ENCODE peak calls at places on chromosomes 6 and 20, in nine cellular contexts. One of them, this sample, is unnamed.

GRCh38 chr6:128963561-128963960 is 80.6 kb downstream of the LAMA2 start:
- DNase-seq in left lung: no peak
- DNase-seq in NCI-H526: no peak
- DNase-seq in astrocyte of the cerebellum: no peak
- DNase-seq in KG1: no peak
- DNase-seq in NCI-H2029: no peak
- DNase-seq in hypothalamus: no peak
- DNase-seq in T-helper 1 cell: no peak
- DNase-seq in T follicular helper cell: no peak
- DNase-seq in this sample: no peak

GRCh38 chr6:93337014-93337413 is 82.3 kb downstream of the EPHA7 start:
- DNase-seq in left lung: no peak
- DNase-seq in NCI-H526: no peak
- DNase-seq in astrocyte of the cerebellum: no peak
- DNase-seq in KG1: no peak
- DNase-seq in NCI-H2029: no peak
- DNase-seq in hypothalamus: no peak
- DNase-seq in T-helper 1 cell: no peak
- DNase-seq in T follicular helper cell: no peak
- DNase-seq in this sample: no peak

GRCh38 chr6:93424303-93425064 is 5.1 kb upstream of the EPHA7 start:
- DNase-seq in left lung: no peak
- DNase-seq in NCI-H526: peak
- DNase-seq in astrocyte of the cerebellum: no peak
- DNase-seq in KG1: peak
- DNase-seq in NCI-H2029: no peak
- DNase-seq in hypothalamus: no peak
- DNase-seq in T-helper 1 cell: no peak
- DNase-seq in T follicular helper cell: no peak
- DNase-seq in this sample: no peak

GRCh38 chr6:163349001-163349680 is 65.4 kb upstream of the QKI start:
- DNase-seq in left lung: no peak
- DNase-seq in NCI-H526: no peak
- DNase-seq in astrocyte of the cerebellum: no peak
- DNase-seq in KG1: no peak
- DNase-seq in NCI-H2029: no peak
- DNase-seq in hypothalamus: peak
- DNase-seq in T-helper 1 cell: no peak
- DNase-seq in T follicular helper cell: no peak
- DNase-seq in this sample: no peak

GRCh38 chr20:59082981-59083380 is 40.4 kb upstream of the PRELID3B start:
- DNase-seq in left lung: no peak
- DNase-seq in NCI-H526: no peak
- DNase-seq in astrocyte of the cerebellum: no peak
- DNase-seq in KG1: no peak
- DNase-seq in NCI-H2029: no peak
- DNase-seq in hypothalamus: no peak
- DNase-seq in T-helper 1 cell: no peak
- DNase-seq in T follicular helper cell: no peak
- DNase-seq in this sample: no peak

GRCh38 chr20:16475225-16475624 is 98.0 kb downstream of the KIF16B start:
- DNase-seq in left lung: no peak
- DNase-seq in NCI-H526: peak
- DNase-seq in astrocyte of the cerebellum: peak
- DNase-seq in KG1: no peak
- DNase-seq in NCI-H2029: peak
- DNase-seq in hypothalamus: no peak
- DNase-seq in T-helper 1 cell: no peak
- DNase-seq in T follicular helper cell: no peak
- DNase-seq in this sample: no peak

GRCh38 chr6:45419574-45420082 is 41.9 kb upstream of the SUPT3H start:
- DNase-seq in left lung: peak
- DNase-seq in NCI-H526: peak
- DNase-seq in astrocyte of the cerebellum: no peak
- DNase-seq in KG1: peak
- DNase-seq in NCI-H2029: no peak
- DNase-seq in hypothalamus: peak
- DNase-seq in T-helper 1 cell: peak
- DNase-seq in T follicular helper cell: peak
- DNase-seq in this sample: peak

GRCh38 chr6:113476937-113477839 is 380.0 kb upstream of the MARCKS start:
- DNase-seq in left lung: no peak
- DNase-seq in NCI-H526: no peak
- DNase-seq in astrocyte of the cerebellum: no peak
- DNase-seq in KG1: no peak
- DNase-seq in NCI-H2029: no peak
- DNase-seq in hypothalamus: no peak
- DNase-seq in T-helper 1 cell: no peak
- DNase-seq in T follicular helper cell: no peak
- DNase-seq in this sample: no peak

GRCh38 chr6:127205031-127205430 is 61.6 kb upstream of the RNF146 start:
- DNase-seq in left lung: no peak
- DNase-seq in NCI-H526: no peak
- DNase-seq in astrocyte of the cerebellum: no peak
- DNase-seq in KG1: no peak
- DNase-seq in NCI-H2029: no peak
- DNase-seq in hypothalamus: no peak
- DNase-seq in T-helper 1 cell: no peak
- DNase-seq in T follicular helper cell: no peak
- DNase-seq in this sample: no peak

GRCh38 chr6:158686311-158686710 is 36.5 kb downstream of the SYTL3 start:
- DNase-seq in left lung: peak
- DNase-seq in NCI-H526: peak
- DNase-seq in astrocyte of the cerebellum: no peak
- DNase-seq in KG1: no peak
- DNase-seq in NCI-H2029: peak
- DNase-seq in hypothalamus: no peak
- DNase-seq in T-helper 1 cell: no peak
- DNase-seq in T follicular helper cell: no peak
- DNase-seq in this sample: peak

GRCh38 chr6:165890404-165890735 is 227.3 kb upstream of the PDE10A start:
- DNase-seq in left lung: no peak
- DNase-seq in NCI-H526: no peak
- DNase-seq in astrocyte of the cerebellum: no peak
- DNase-seq in KG1: no peak
- DNase-seq in NCI-H2029: no peak
- DNase-seq in hypothalamus: no peak
- DNase-seq in T-helper 1 cell: no peak
- DNase-seq in T follicular helper cell: no peak
- DNase-seq in this sample: no peak

GRCh38 chr6:138988469-138988834 is 399 bp upstream of the REPS1 start:
- DNase-seq in left lung: no peak
- DNase-seq in NCI-H526: no peak
- DNase-seq in astrocyte of the cerebellum: no peak
- DNase-seq in KG1: no peak
- DNase-seq in NCI-H2029: no peak
- DNase-seq in hypothalamus: no peak
- DNase-seq in T-helper 1 cell: no peak
- DNase-seq in T follicular helper cell: no peak
- DNase-seq in this sample: no peak

GRCh38 chr6:162262466-162263196 is 464.9 kb downstream of the PRKN start:
- DNase-seq in left lung: no peak
- DNase-seq in NCI-H526: no peak
- DNase-seq in astrocyte of the cerebellum: no peak
- DNase-seq in KG1: no peak
- DNase-seq in NCI-H2029: no peak
- DNase-seq in hypothalamus: no peak
- DNase-seq in T-helper 1 cell: no peak
- DNase-seq in T follicular helper cell: no peak
- DNase-seq in this sample: no peak

GRCh38 chr6:34585512-34586045 is 29.4 kb upstream of the SPDEF start:
- DNase-seq in left lung: no peak
- DNase-seq in NCI-H526: no peak
- DNase-seq in astrocyte of the cerebellum: peak
- DNase-seq in KG1: no peak
- DNase-seq in NCI-H2029: no peak
- DNase-seq in hypothalamus: no peak
- DNase-seq in T-helper 1 cell: no peak
- DNase-seq in T follicular helper cell: no peak
- DNase-seq in this sample: no peak

GRCh38 chr6:158708239-158708638 is 58.4 kb downstream of the SYTL3 start:
- DNase-seq in left lung: no peak
- DNase-seq in NCI-H526: no peak
- DNase-seq in astrocyte of the cerebellum: peak
- DNase-seq in KG1: no peak
- DNase-seq in NCI-H2029: no peak
- DNase-seq in hypothalamus: no peak
- DNase-seq in T-helper 1 cell: no peak
- DNase-seq in T follicular helper cell: no peak
- DNase-seq in this sample: no peak

GRCh38 chr6:16311763-16312162 is 73.4 kb downstream of the GMPR start:
- DNase-seq in left lung: no peak
- DNase-seq in NCI-H526: no peak
- DNase-seq in astrocyte of the cerebellum: no peak
- DNase-seq in KG1: no peak
- DNase-seq in NCI-H2029: no peak
- DNase-seq in hypothalamus: no peak
- DNase-seq in T-helper 1 cell: no peak
- DNase-seq in T follicular helper cell: no peak
- DNase-seq in this sample: no peak

GRCh38 chr20:58092871-58093270 is 135.6 kb downstream of the ANKRD60 start:
- DNase-seq in left lung: no peak
- DNase-seq in NCI-H526: no peak
- DNase-seq in astrocyte of the cerebellum: no peak
- DNase-seq in KG1: no peak
- DNase-seq in NCI-H2029: no peak
- DNase-seq in hypothalamus: no peak
- DNase-seq in T-helper 1 cell: no peak
- DNase-seq in T follicular helper cell: no peak
- DNase-seq in this sample: no peak

GRCh38 chr6:51959744-51960383 is 127.5 kb downstream of the PKHD1 start:
- DNase-seq in left lung: peak
- DNase-seq in NCI-H526: peak
- DNase-seq in astrocyte of the cerebellum: peak
- DNase-seq in KG1: peak
- DNase-seq in NCI-H2029: peak
- DNase-seq in hypothalamus: peak
- DNase-seq in T-helper 1 cell: no peak
- DNase-seq in T follicular helper cell: no peak
- DNase-seq in this sample: peak

GRCh38 chr6:139695361-139695760 is 320.9 kb upstream of the CITED2 start:
- DNase-seq in left lung: no peak
- DNase-seq in NCI-H526: no peak
- DNase-seq in astrocyte of the cerebellum: no peak
- DNase-seq in KG1: no peak
- DNase-seq in NCI-H2029: no peak
- DNase-seq in hypothalamus: no peak
- DNase-seq in T-helper 1 cell: no peak
- DNase-seq in T follicular helper cell: no peak
- DNase-seq in this sample: no peak

GRCh38 chr6:1436334-1437306 is 47.2 kb downstream of the FOXF2 start:
- DNase-seq in left lung: no peak
- DNase-seq in NCI-H526: peak
- DNase-seq in astrocyte of the cerebellum: peak
- DNase-seq in KG1: peak
- DNase-seq in NCI-H2029: peak
- DNase-seq in hypothalamus: peak
- DNase-seq in T-helper 1 cell: peak
- DNase-seq in T follicular helper cell: peak
- DNase-seq in this sample: peak

GRCh38 chr6:42349753-42350573 is 101.8 kb downstream of the TRERF1 start:
- DNase-seq in left lung: no peak
- DNase-seq in NCI-H526: no peak
- DNase-seq in astrocyte of the cerebellum: no peak
- DNase-seq in KG1: no peak
- DNase-seq in NCI-H2029: no peak
- DNase-seq in hypothalamus: no peak
- DNase-seq in T-helper 1 cell: no peak
- DNase-seq in T follicular helper cell: no peak
- DNase-seq in this sample: no peak

GRCh38 chr6:169866140-169866534 is 114.7 kb downstream of the ERMARD start:
- DNase-seq in left lung: no peak
- DNase-seq in NCI-H526: no peak
- DNase-seq in astrocyte of the cerebellum: no peak
- DNase-seq in KG1: no peak
- DNase-seq in NCI-H2029: no peak
- DNase-seq in hypothalamus: no peak
- DNase-seq in T-helper 1 cell: no peak
- DNase-seq in T follicular helper cell: no peak
- DNase-seq in this sample: peak

GRCh38 chr6:14713008-14713452 is 532.8 kb upstream of the JARID2 start:
- DNase-seq in left lung: no peak
- DNase-seq in NCI-H526: no peak
- DNase-seq in astrocyte of the cerebellum: peak
- DNase-seq in KG1: no peak
- DNase-seq in NCI-H2029: no peak
- DNase-seq in hypothalamus: peak
- DNase-seq in T-helper 1 cell: no peak
- DNase-seq in T follicular helper cell: no peak
- DNase-seq in this sample: no peak

This sample was measured in lower leg skin.